ENCODE peak calls at places on chromosomes 12 and 14, in seven cellular contexts. H is activated CD8-positive, alpha-beta memory T cell treated with anti-CD3 and anti-CD28 coated beads for 4 hours; X is iPS-NIHi11; N is stimulated activated CD8-positive, alpha-beta memory T cell treated with anti-CD3 and anti-CD28 coated beads, Interleukin-12 subunit alpha, Interleukin-12 subunit beta, amount 100 ng/mL, for 4 hours; I is psoas muscle; W is D341Med; S is esophagus squamous epithelium. L is an unnamed sample.
A peak's percentile ranks its signal among the peaks of the same experiment; 100 is the strongest.

GRCh38 chr12:92596388-92596787 is 106.4 kb upstream of the PLEKHG7 start:
- DNase-seq in N (no peak), S (no peak), I (no peak), X (no peak), W (no peak), H (no peak), L (no peak)

GRCh38 chr14:21525995-21526671 is at the start of gene SALL2:
- DNase-seq in W (peak; percentile 89), H (peak; percentile 37), I (peak; percentile 68), N (peak; percentile 41), S (no peak), X (peak; percentile 86), L (peak; percentile 28)

GRCh38 chr14:51578853-51579252 is 72.9 kb upstream of the FRMD6 start:
- DNase-seq in S (no peak), N (no peak), H (no peak), W (no peak), I (no peak), X (no peak), L (no peak)

GRCh38 chr12:4268549-4269181 is 4.9 kb upstream of the CCND2 start:
- DNase-seq in I (no peak), H (no peak), W (no peak), X (no peak), N (no peak), S (no peak), L (no peak)

GRCh38 chr12:43754015-43754414 is 4.6 kb downstream of the PUS7L start:
- DNase-seq in S (no peak), N (no peak), X (no peak), I (no peak), W (no peak), H (no peak), L (no peak)

GRCh38 chr12:51028126-51028810 is 2.1 kb upstream of the SLC11A2 start:
- DNase-seq in N (no peak), H (no peak), S (no peak), I (no peak), W (peak; percentile 58), X (no peak), L (no peak)

GRCh38 chr12:105562727-105563072 is 232.2 kb downstream of the C12orf75 start:
- DNase-seq in H (no peak), X (no peak), I (no peak), S (no peak), N (no peak), W (no peak), L (no peak)

GRCh38 chr14:81062816-81063215 is 107.4 kb downstream of the TSHR start:
- DNase-seq in I (no peak), H (no peak), N (no peak), X (peak; percentile 26), S (no peak), W (peak; percentile 35), L (no peak)

GRCh38 chr12:93699271-93700141 is 22.3 kb downstream of the CRADD start:
- DNase-seq in H (no peak), X (no peak), N (no peak), W (no peak), S (no peak), I (no peak), L (no peak)

GRCh38 chr14:96915478-96915877 is 118.3 kb downstream of the VRK1 start:
- DNase-seq in I (no peak), H (no peak), X (no peak), S (no peak), N (no peak), W (no peak), L (no peak)

GRCh38 chr14:101823511-101824120 is 62.1 kb downstream of the PPP2R5C start:
- DNase-seq in I (no peak), H (peak; percentile 69), N (peak; percentile 50), S (no peak), W (no peak), X (no peak), L (no peak)

GRCh38 chr12:68180792-68181744 is 21.5 kb upstream of the IFNG start:
- DNase-seq in I (no peak), H (no peak), X (no peak), S (no peak), W (no peak), N (no peak), L (no peak)

GRCh38 chr12:6273931-6274687 is 36.4 kb upstream of the PLEKHG6 start:
- DNase-seq in S (no peak), H (no peak), X (no peak), I (no peak), N (no peak), W (peak; percentile 18), L (no peak)

GRCh38 chr14:49679271-49679670 is 8.7 kb downstream of the POLE2 start:
- DNase-seq in I (no peak), N (no peak), X (no peak), H (no peak), W (no peak), S (no peak), L (no peak)

GRCh38 chr12:18581232-18581962 is 156.4 kb downstream of the PLCZ1 start:
- DNase-seq in I (no peak), W (no peak), S (no peak), X (no peak), H (no peak), N (no peak), L (no peak)

GRCh38 chr14:58947816-58948440 is 240.5 kb upstream of the DAAM1 start:
- DNase-seq in W (no peak), N (no peak), S (no peak), H (no peak), I (no peak), X (no peak), L (no peak)

GRCh38 chr12:59077153-59077930 is 157.0 kb upstream of the LRIG3 start:
- DNase-seq in W (no peak), N (no peak), X (no peak), S (no peak), I (no peak), H (no peak), L (no peak)

GRCh38 chr12:88141425-88141773 is 489 bp downstream of the CEP290 start:
- DNase-seq in X (no peak), S (no peak), H (no peak), W (no peak), N (no peak), I (no peak), L (no peak)

GRCh38 chr12:27772328-27773049 is 7.5 kb upstream of the KLHL42 start:
- DNase-seq in N (no peak), S (no peak), X (no peak), W (no peak), H (no peak), I (no peak), L (no peak)

GRCh38 chr12:121170581-121171260 is 38.0 kb downstream of the P2RX7 start:
- DNase-seq in X (no peak), N (no peak), S (no peak), I (no peak), W (no peak), H (no peak), L (no peak)

GRCh38 chr12:105674871-105675699 is 344.6 kb downstream of the C12orf75 start:
- DNase-seq in W (no peak), S (no peak), I (no peak), X (no peak), N (no peak), H (no peak), L (peak; percentile 26)

GRCh38 chr12:67382206-67382871 is 113.2 kb downstream of the CAND1 start:
- DNase-seq in W (no peak), H (no peak), N (no peak), X (no peak), S (no peak), I (no peak), L (no peak)